ENCODE peak calls at places on chromosome 17, in ten cellular contexts. U is NCI-H82, Y is T-helper 2 cell, Q is heart right ventricle, D is GM19239, F is thoracic aorta, N is foreskin fibroblast, J is GM13977, K is T-helper 17 cell, T is NCI-H2029. R is an unnamed sample.

GRCh38 chr17:47695664-47696376 is 1.9 kb downstream of the TBKBP1 start:
- DNase-seq in T (no peak), D (no peak), J (peak; percentile 24), F (no peak), Q (no peak), N (no peak), U (no peak), Y (no peak), K (no peak), R (no peak)

GRCh38 chr17:21125862-21126261 is 902 bp upstream of the DHRS7B start:
- DNase-seq in K (peak; percentile 65), N (no peak), Q (no peak), J (no peak), F (no peak), U (no peak), Y (peak; percentile 66), D (no peak), T (no peak), R (no peak)

GRCh38 chr17:28527181-28527681 is 21.1 kb downstream of the FOXN1 start:
- DNase-seq in Y (no peak), D (no peak), Q (no peak), K (no peak), T (no peak), F (no peak), N (no peak), U (no peak), J (no peak), R (no peak)

GRCh38 chr17:78223061-78223460 is 8.4 kb upstream of the TMEM235 start:
- DNase-seq in T (no peak), N (no peak), K (no peak), U (no peak), D (no peak), Y (no peak), J (no peak), F (no peak), Q (no peak), R (no peak)

GRCh38 chr17:38572665-38573365 is 32.9 kb downstream of the SRCIN1 start:
- DNase-seq in U (peak; percentile 68), Q (no peak), Y (no peak), D (no peak), J (peak; percentile 69), K (no peak), T (peak; percentile 50), N (peak; percentile 15), F (no peak), R (peak; percentile 24)

GRCh38 chr17:46020023-46020735 is 21.1 kb downstream of the STH start:
- DNase-seq in Q (no peak), T (no peak), N (no peak), D (peak; percentile 63), J (peak; percentile 56), Y (peak; percentile 30), U (no peak), K (peak; percentile 33), F (no peak), R (no peak)

GRCh38 chr17:37576281-37576680 is 32.9 kb downstream of the SYNRG start:
- DNase-seq in N (peak; percentile 58), F (no peak), T (no peak), D (no peak), Y (no peak), K (no peak), U (no peak), Q (no peak), J (no peak), R (no peak)

GRCh38 chr17:31008374-31009035 is 37.7 kb downstream of the RNF135 start:
- DNase-seq in U (peak; percentile 55), Q (peak; percentile 42), K (peak; percentile 36), T (peak; percentile 39), D (peak; percentile 56), N (peak; percentile 79), J (peak; percentile 72), F (no peak), Y (peak; percentile 44), R (no peak)

GRCh38 chr17:41324180-41325075 is 8.9 kb upstream of the KRTAP17-1 start:
- DNase-seq in T (no peak), F (no peak), Q (no peak), Y (no peak), D (no peak), U (no peak), J (no peak), N (no peak), K (no peak), R (no peak)

GRCh38 chr17:50055055-50055425 is 870 bp upstream of the ITGA3 start:
- DNase-seq in T (peak; percentile 94), K (no peak), Y (peak; percentile 22), Q (no peak), N (peak; percentile 51), J (no peak), D (no peak), F (no peak), U (no peak), R (peak; percentile 70)

GRCh38 chr17:20925091-20925490 is 117.7 kb downstream of the USP22 start:
- DNase-seq in U (no peak), N (peak; percentile 71), Q (no peak), J (no peak), F (no peak), D (no peak), Y (no peak), K (no peak), T (no peak), R (no peak)

GRCh38 chr17:61331178-61331577 is 68.5 kb upstream of the TBX2 start:
- DNase-seq in D (no peak), F (no peak), T (no peak), Y (no peak), J (no peak), Q (no peak), K (no peak), U (no peak), N (no peak), R (no peak)

GRCh38 chr17:73347355-73347754 is 35.6 kb upstream of the CDC42EP4 start:
- DNase-seq in Y (no peak), N (peak; percentile 26), T (no peak), U (no peak), D (no peak), K (no peak), F (no peak), J (no peak), Q (no peak), R (no peak)

GRCh38 chr17:6365187-6365943 is 69.6 kb downstream of the AIPL1 start:
- DNase-seq in F (no peak), N (peak; percentile 62), U (no peak), Y (no peak), D (no peak), T (no peak), K (no peak), J (no peak), Q (no peak), R (no peak)

R was measured in SHP77 treated with DMSO at 0.1 percent for 48 hours.